ENCODE peak calls at places on chromosomes 12 and 14, in nine cellular contexts. F is Peyer's patch, U is thyroid gland, N is body of pancreas, S is tibial nerve, Z is A549, O is esophagus muscularis mucosa, M is stomach, B is transverse colon. P is an unnamed sample.
A peak's percentile ranks its signal among the peaks of the same experiment; 100 is the strongest.

GRCh38 chr12:125470838-125471775 is 405.9 kb downstream of the AACS start:
- DNase-seq in F (no peak), U (no peak), N (no peak), S (no peak), Z (no peak), O (no peak), M (no peak), B (peak; percentile 26), P (no peak)

GRCh38 chr12:70971395-70971794 is 50.9 kb upstream of the PTPRR start:
- DNase-seq in F (no peak), U (no peak), N (no peak), S (no peak), Z (no peak), O (no peak), M (no peak), B (no peak), P (no peak)

GRCh38 chr14:99603965-99604765 is at the start of gene CCDC85C:
- DNase-seq in F (peak; percentile 97), U (peak; percentile 95), N (peak; percentile 97), S (peak; percentile 81), Z (peak; percentile 91), O (peak; percentile 97), M (peak; percentile 97), B (peak; percentile 97), P (peak; percentile 98)

GRCh38 chr12:76810690-76811434 is 46.9 kb downstream of the ZDHHC17 start:
- DNase-seq in F (no peak), U (no peak), N (no peak), S (no peak), Z (no peak), O (no peak), M (no peak), B (no peak), P (no peak)

GRCh38 chr12:4910502-4911315 is 1.0 kb downstream of the KCNA1 start:
- DNase-seq in F (no peak), U (peak; percentile 24), N (no peak), S (no peak), Z (no peak), O (peak; percentile 80), M (no peak), B (no peak), P (no peak)

GRCh38 chr12:4164591-4165558 is 108.7 kb upstream of the CCND2 start:
- DNase-seq in F (peak; percentile 62), U (peak; percentile 70), N (no peak), S (no peak), Z (no peak), O (no peak), M (peak; percentile 34), B (peak; percentile 50), P (no peak)

GRCh38 chr12:122072031-122072970 is 6.3 kb upstream of the MLXIP start:
- DNase-seq in F (no peak), U (peak; percentile 90), N (peak; percentile 64), S (no peak), Z (peak; percentile 66), O (no peak), M (peak; percentile 38), B (no peak), P (no peak)

GRCh38 chr12:101935769-101936741 is 58.7 kb downstream of the DRAM1 start:
- DNase-seq in F (no peak), U (peak; percentile 24), N (peak; percentile 26), S (peak; percentile 21), Z (no peak), O (no peak), M (no peak), B (peak; percentile 24), P (peak; percentile 92)

GRCh38 chr14:103547941-103548462 is 14.5 kb downstream of the BAG5 start:
- DNase-seq in F (no peak), U (no peak), N (peak; percentile 12), S (no peak), Z (no peak), O (no peak), M (no peak), B (no peak), P (no peak)

GRCh38 chr14:31339743-31340142 is 80.6 kb downstream of the HEATR5A start:
- DNase-seq in F (no peak), U (no peak), N (no peak), S (no peak), Z (no peak), O (no peak), M (no peak), B (no peak), P (no peak)

GRCh38 chr14:104090071-104090748 is 4.7 kb downstream of the ASPG start:
- DNase-seq in F (no peak), U (no peak), N (no peak), S (no peak), Z (no peak), O (no peak), M (no peak), B (peak; percentile 7), P (no peak)

GRCh38 chr12:42094277-42094676 is 50.4 kb downstream of the GXYLT1 start:
- DNase-seq in F (no peak), U (no peak), N (no peak), S (no peak), Z (no peak), O (no peak), M (no peak), B (no peak), P (no peak)

GRCh38 chr14:104942586-104942985 is 17.9 kb downstream of the PLD4 start:
- DNase-seq in F (peak; percentile 39), U (no peak), N (no peak), S (peak; percentile 6), Z (no peak), O (no peak), M (no peak), B (no peak), P (no peak)

GRCh38 chr14:75427482-75428229 is at the start of gene JDP2:
- DNase-seq in F (peak; percentile 93), U (peak; percentile 82), N (peak; percentile 95), S (peak; percentile 90), Z (peak; percentile 64), O (peak; percentile 96), M (peak; percentile 92), B (peak; percentile 94), P (peak; percentile 98)

GRCh38 chr14:25121342-25122129 is 71.6 kb upstream of the STXBP6 start:
- DNase-seq in F (no peak), U (no peak), N (no peak), S (no peak), Z (no peak), O (no peak), M (no peak), B (no peak), P (peak; percentile 27)

GRCh38 chr14:78005325-78005724 is 164.8 kb upstream of the NRXN3 start:
- DNase-seq in F (no peak), U (no peak), N (no peak), S (no peak), Z (peak; percentile 17), O (no peak), M (no peak), B (no peak), P (no peak)

GRCh38 chr12:12704593-12705230 is 8.7 kb upstream of the GPR19 start:
- DNase-seq in F (no peak), U (peak; percentile 69), N (peak; percentile 79), S (no peak), Z (peak; percentile 87), O (no peak), M (peak; percentile 62), B (peak; percentile 60), P (peak; percentile 63)

GRCh38 chr14:77026930-77027537 is 1.5 kb downstream of the IRF2BPL start:
- DNase-seq in F (peak; percentile 77), U (peak; percentile 45), N (peak; percentile 64), S (no peak), Z (no peak), O (no peak), M (peak; percentile 54), B (no peak), P (no peak)

GRCh38 chr14:32934891-32935633 is 3.6 kb upstream of the NPAS3 start:
- DNase-seq in F (no peak), U (no peak), N (peak; percentile 12), S (no peak), Z (no peak), O (no peak), M (no peak), B (no peak), P (no peak)
- H3K4me3 ChIP-seq in F (peak overlapping the region; percentile 36), U (no peak overlapping the region), N (no peak overlapping the region), S (peak overlapping the region; percentile 36), Z (peak overlapping the region; percentile 31), O (peak overlapping the region; percentile 75), M (peak overlapping the region; percentile 48), B (peak overlapping the region; percentile 58), P (no peak overlapping the region)

GRCh38 chr14:89276424-89276975 is 140.5 kb downstream of the FOXN3 start:
- DNase-seq in F (no peak), U (no peak), N (no peak), S (no peak), Z (no peak), O (no peak), M (no peak), B (peak; percentile 33), P (no peak)
- TF ChIP-seq POLR2A in F (no peak), U (no peak), N (no peak), S (no peak), Z (no peak), O (no peak), M (no peak), B (no peak), P (no peak)

GRCh38 chr12:7090222-7090998 is 1.8 kb downstream of the C1R start:
- DNase-seq in F (no peak), U (no peak), N (no peak), S (no peak), Z (no peak), O (no peak), M (no peak), B (no peak), P (peak; percentile 84)
- H3K4me3 ChIP-seq in F (no peak overlapping the region), U (no peak overlapping the region), N (no peak overlapping the region), S (peak overlapping the region; percentile 22), Z (no peak overlapping the region), O (peak overlapping the region; percentile 75), M (peak overlapping the region; percentile 50), B (peak overlapping the region; percentile 49), P (no peak overlapping the region)

DNA sequence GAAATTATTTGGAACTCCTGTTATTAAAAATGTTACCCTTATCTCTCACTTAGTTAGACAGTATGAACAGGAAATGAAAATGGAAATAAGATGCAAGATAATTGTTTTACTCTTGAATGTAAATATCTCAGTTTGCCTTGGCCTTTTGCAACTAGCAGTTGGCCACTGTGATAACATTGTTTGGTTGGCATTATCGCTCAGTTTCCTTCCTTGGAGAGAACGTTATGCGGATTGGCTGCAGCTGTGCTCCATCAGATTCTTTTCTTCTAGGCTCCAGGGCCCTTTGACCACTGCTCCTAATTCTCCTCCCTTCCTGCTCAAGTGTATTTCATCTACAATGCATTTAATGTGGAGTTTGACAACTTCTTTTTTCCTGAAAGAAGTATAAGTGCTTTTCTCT is 284.2 kb downstream of the ADAMTS20 start:
- DNase-seq in F (no peak), U (no peak), N (no peak), S (no peak), Z (no peak), O (no peak), M (peak; percentile 31), B (no peak), P (no peak)
- TF ChIP-seq POLR2A in F (no peak), U (no peak), N (no peak), S (no peak), Z (no peak), O (no peak), M (no peak), B (no peak), P (no peak)

GRCh38 chr12:46395308-46395707 is 22.7 kb upstream of the SLC38A2 start:
- DNase-seq in F (no peak), U (no peak), N (no peak), S (no peak), Z (no peak), O (no peak), M (no peak), B (no peak), P (no peak)
- H3K4me3 ChIP-seq in F (no peak overlapping the region), U (no peak overlapping the region), N (no peak overlapping the region), S (no peak overlapping the region), Z (no peak overlapping the region), O (no peak overlapping the region), M (no peak overlapping the region), B (no peak overlapping the region), P (no peak overlapping the region)

GRCh38 chr12:112906712-112907414 is at the start of gene OAS1:
- DNase-seq in F (no peak), U (peak; percentile 20), N (peak; percentile 24), S (no peak), Z (peak; percentile 63), O (no peak), M (peak; percentile 35), B (peak; percentile 68), P (peak; percentile 48)
- TF ChIP-seq POLR2A in F (peak; percentile 73), U (no peak), N (peak; percentile 49), S (no peak), Z (no peak), O (no peak), M (no peak), B (peak; percentile 81), P (no peak)